ENCODE peak calls at places on chromosomes 13 and 19, in ten cellular contexts. P, T, E, O, C, F, G, Q, U and J are unnamed samples.

GRCh38 chr13:72061613-72062012 is 194.6 kb upstream of the DACH1 start:
- DNase-seq in P (no peak), T (no peak), E (no peak), O (no peak), C (no peak), F (no peak), G (no peak), Q (no peak), U (no peak), J (no peak)

GRCh38 chr13:73000027-73000674 is 58.7 kb upstream of the KLF5 start:
- DNase-seq in P (no peak), T (no peak), E (no peak), O (peak; percentile 71), C (no peak), F (no peak), G (no peak), Q (peak; percentile 19), U (no peak), J (no peak)

GRCh38 chr19:44845286-44845611 is 848 bp upstream of the NECTIN2 start:
- DNase-seq in P (no peak), T (no peak), E (no peak), O (no peak), C (no peak), F (peak; percentile 42), G (no peak), Q (no peak), U (no peak), J (no peak)

GRCh38 chr13:83048419-83048818 is 833.9 kb downstream of the SLITRK1 start:
- DNase-seq in P (no peak), T (no peak), E (no peak), O (no peak), C (no peak), F (no peak), G (no peak), Q (peak; percentile 3), U (no peak), J (no peak)

GRCh38 chr13:92187378-92187989 is 789.1 kb downstream of the GPC5 start:
- DNase-seq in P (peak; percentile 4), T (no peak), E (no peak), O (peak; percentile 34), C (no peak), F (peak; percentile 56), G (no peak), Q (peak; percentile 27), U (peak; percentile 31), J (no peak)

GRCh38 chr19:49638360-49638759 is 1.6 kb downstream of the RRAS start:
- DNase-seq in P (no peak), T (no peak), E (no peak), O (peak; percentile 34), C (no peak), F (no peak), G (no peak), Q (no peak), U (no peak), J (no peak)

GRCh38 chr19:9650345-9650744 is 24.6 kb downstream of the ZNF562 start:
- DNase-seq in P (no peak), T (no peak), E (no peak), O (no peak), C (no peak), F (no peak), G (no peak), Q (no peak), U (no peak), J (no peak)

GRCh38 chr13:41294914-41295313 is 16.2 kb upstream of the NAA16 start:
- DNase-seq in P (no peak), T (no peak), E (no peak), O (no peak), C (no peak), F (no peak), G (no peak), Q (no peak), U (no peak), J (no peak)

GRCh38 chr19:17966497-17967257 is at the start of gene KCNN1:
- DNase-seq in P (peak; percentile 47), T (no peak), E (no peak), O (no peak), C (no peak), F (no peak), G (no peak), Q (no peak), U (no peak), J (no peak)

GRCh38 chr19:32039446-32039845 is 306.0 kb upstream of the ZNF507 start:
- DNase-seq in P (no peak), T (no peak), E (no peak), O (no peak), C (no peak), F (no peak), G (no peak), Q (no peak), U (no peak), J (no peak)

GRCh38 chr13:31048521-31048920 is 113.2 kb downstream of the HSPH1 start:
- DNase-seq in P (no peak), T (no peak), E (no peak), O (no peak), C (no peak), F (no peak), G (no peak), Q (no peak), U (no peak), J (no peak)

GRCh38 chr19:2282062-2282861 is at the start of gene PEAK3:
- DNase-seq in P (no peak), T (peak; percentile 95), E (no peak), O (peak; percentile 53), C (no peak), F (peak; percentile 65), G (no peak), Q (peak; percentile 24), U (peak; percentile 54), J (peak; percentile 70)

GRCh38 chr13:66640231-66640630 is 589.9 kb downstream of the PCDH9 start:
- DNase-seq in P (no peak), T (no peak), E (no peak), O (no peak), C (no peak), F (no peak), G (no peak), Q (no peak), U (no peak), J (no peak)